ENCODE peak calls at places on chromosomes 4 and X, in eight cellular contexts. One of them, this sample, is unnamed.

GRCh38 chrX:15973299-15973698 is 118.7 kb upstream of the AP1S2 start:
- DNase-seq in uterus: no peak
- DNase-seq in LNCaP clone FGC: no peak
- DNase-seq in lower lobe of right lung: no peak
- DNase-seq in tibial artery: no peak
- DNase-seq in AG09309: no peak
- DNase-seq in stomach: no peak
- DNase-seq in fibroblast of villous mesenchyme: peak
- DNase-seq in this sample: peak

GRCh38 chr4:146981651-146982050 is 36.0 kb upstream of the TTC29 start:
- DNase-seq in stomach: no peak
- DNase-seq in AG09309: no peak
- DNase-seq in LNCaP clone FGC: no peak
- DNase-seq in lower lobe of right lung: no peak
- DNase-seq in tibial artery: no peak
- DNase-seq in uterus: no peak
- DNase-seq in fibroblast of villous mesenchyme: peak
- DNase-seq in this sample: peak

GRCh38 chrX:133362538-133362937 is 52.8 kb downstream of the GPC4 start:
- DNase-seq in AG09309: no peak
- DNase-seq in uterus: no peak
- DNase-seq in tibial artery: no peak
- DNase-seq in fibroblast of villous mesenchyme: no peak
- DNase-seq in stomach: no peak
- DNase-seq in lower lobe of right lung: no peak
- DNase-seq in LNCaP clone FGC: no peak
- DNase-seq in this sample: no peak

GRCh38 chrX:574355-574754 is 56.2 kb upstream of the SHOX start:
- DNase-seq in stomach: no peak
- DNase-seq in fibroblast of villous mesenchyme: no peak
- DNase-seq in tibial artery: no peak
- DNase-seq in AG09309: no peak
- DNase-seq in LNCaP clone FGC: no peak
- DNase-seq in lower lobe of right lung: no peak
- DNase-seq in uterus: no peak
- DNase-seq in this sample: no peak

GRCh38 chrX:259692-260355 is 21.4 kb upstream of the PLCXD1 start:
- DNase-seq in AG09309: no peak
- DNase-seq in LNCaP clone FGC: no peak
- DNase-seq in uterus: no peak
- DNase-seq in tibial artery: no peak
- DNase-seq in lower lobe of right lung: peak
- DNase-seq in stomach: peak
- DNase-seq in fibroblast of villous mesenchyme: no peak
- DNase-seq in this sample: no peak

GRCh38 chr4:154719087-154719486 is 24.7 kb upstream of the LRAT start:
- DNase-seq in uterus: no peak
- DNase-seq in fibroblast of villous mesenchyme: peak
- DNase-seq in AG09309: peak
- DNase-seq in tibial artery: no peak
- DNase-seq in lower lobe of right lung: no peak
- DNase-seq in LNCaP clone FGC: no peak
- DNase-seq in stomach: no peak
- DNase-seq in this sample: peak

GRCh38 chr4:17576932-17577659 is at the start of gene LAP3:
- DNase-seq in LNCaP clone FGC: peak
- DNase-seq in stomach: peak
- DNase-seq in lower lobe of right lung: peak
- DNase-seq in fibroblast of villous mesenchyme: peak
- DNase-seq in uterus: peak
- DNase-seq in tibial artery: peak
- DNase-seq in AG09309: peak
- DNase-seq in this sample: peak

GRCh38 chrX:151806967-151807540 is 72.5 kb downstream of the CNGA2 start:
- DNase-seq in AG09309: no peak
- DNase-seq in LNCaP clone FGC: no peak
- DNase-seq in fibroblast of villous mesenchyme: no peak
- DNase-seq in tibial artery: no peak
- DNase-seq in uterus: no peak
- DNase-seq in stomach: no peak
- DNase-seq in lower lobe of right lung: no peak
- DNase-seq in this sample: no peak

GRCh38 chr4:173857828-173858227 is 327.8 kb upstream of the HAND2 start:
- DNase-seq in uterus: no peak
- DNase-seq in AG09309: no peak
- DNase-seq in fibroblast of villous mesenchyme: no peak
- DNase-seq in LNCaP clone FGC: no peak
- DNase-seq in tibial artery: no peak
- DNase-seq in lower lobe of right lung: no peak
- DNase-seq in stomach: no peak
- DNase-seq in this sample: no peak

GRCh38 chrX:44225667-44226066 is 117.8 kb downstream of the EFHC2 start:
- DNase-seq in uterus: no peak
- DNase-seq in AG09309: no peak
- DNase-seq in fibroblast of villous mesenchyme: no peak
- DNase-seq in lower lobe of right lung: no peak
- DNase-seq in stomach: no peak
- DNase-seq in tibial artery: no peak
- DNase-seq in LNCaP clone FGC: peak
- DNase-seq in this sample: no peak

GRCh38 chrX:29948653-29949052 is 266.7 kb upstream of the MAGEB2 start:
- DNase-seq in AG09309: no peak
- DNase-seq in stomach: no peak
- DNase-seq in LNCaP clone FGC: no peak
- DNase-seq in tibial artery: no peak
- DNase-seq in lower lobe of right lung: no peak
- DNase-seq in fibroblast of villous mesenchyme: peak
- DNase-seq in uterus: no peak
- DNase-seq in this sample: peak

GRCh38 chr4:152524429-152524828 is 11.5 kb downstream of the FBXW7 start:
- DNase-seq in uterus: no peak
- DNase-seq in stomach: no peak
- DNase-seq in fibroblast of villous mesenchyme: no peak
- DNase-seq in lower lobe of right lung: no peak
- DNase-seq in LNCaP clone FGC: no peak
- DNase-seq in AG09309: no peak
- DNase-seq in tibial artery: no peak
- DNase-seq in this sample: no peak

GRCh38 chr4:67437974-67438713 is 107.2 kb downstream of the CENPC start:
- DNase-seq in stomach: no peak
- DNase-seq in fibroblast of villous mesenchyme: peak
- DNase-seq in AG09309: peak
- DNase-seq in lower lobe of right lung: no peak
- DNase-seq in LNCaP clone FGC: no peak
- DNase-seq in tibial artery: no peak
- DNase-seq in uterus: no peak
- DNase-seq in this sample: peak

GRCh38 chrX:16114640-16115039 is 8.7 kb upstream of the GRPR start:
- DNase-seq in stomach: no peak
- DNase-seq in LNCaP clone FGC: no peak
- DNase-seq in AG09309: peak
- DNase-seq in tibial artery: no peak
- DNase-seq in uterus: no peak
- DNase-seq in fibroblast of villous mesenchyme: peak
- DNase-seq in lower lobe of right lung: no peak
- DNase-seq in this sample: peak

DNA sequence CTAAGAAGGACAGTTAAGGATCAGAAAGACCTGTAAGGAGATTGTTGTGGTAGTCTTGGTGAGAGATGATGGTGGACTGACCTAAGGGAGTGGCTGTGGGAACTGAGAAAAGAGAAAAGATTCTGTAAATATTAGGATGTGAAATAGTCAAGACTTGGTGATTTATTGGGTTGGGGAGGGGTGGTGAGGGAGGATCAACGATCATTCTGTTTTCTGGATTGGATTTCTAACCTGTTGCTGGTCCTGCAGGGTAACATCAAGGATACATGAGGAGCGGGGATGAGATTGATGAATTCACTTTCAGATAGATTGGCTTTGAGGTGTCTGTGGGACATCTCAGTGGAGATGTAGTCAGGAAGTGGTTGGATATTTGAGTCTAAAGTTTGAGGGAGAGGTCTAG is 1.4 kb downstream of the PIN4 start:
- DNase-seq in LNCaP clone FGC: no peak
- DNase-seq in lower lobe of right lung: no peak
- DNase-seq in uterus: no peak
- DNase-seq in AG09309: no peak
- DNase-seq in stomach: no peak
- DNase-seq in fibroblast of villous mesenchyme: no peak
- DNase-seq in tibial artery: no peak
- DNase-seq in this sample: no peak
- H3K4me3 ChIP-seq in LNCaP clone FGC: peak
- H3K4me3 ChIP-seq in lower lobe of right lung: peak
- H3K4me3 ChIP-seq in uterus: no peak
- H3K4me3 ChIP-seq in AG09309: no peak
- H3K4me3 ChIP-seq in stomach: no peak
- H3K4me3 ChIP-seq in fibroblast of villous mesenchyme: no peak
- H3K4me3 ChIP-seq in tibial artery: peak
- H3K4me3 ChIP-seq in this sample: no peak

GRCh38 chrX:57929373-57929772 is 19.1 kb upstream of the ZXDA start:
- DNase-seq in AG09309: no peak
- DNase-seq in stomach: no peak
- DNase-seq in fibroblast of villous mesenchyme: no peak
- DNase-seq in tibial artery: no peak
- DNase-seq in uterus: no peak
- DNase-seq in lower lobe of right lung: no peak
- DNase-seq in LNCaP clone FGC: no peak
- DNase-seq in this sample: no peak
- TF ChIP-seq CTCF in AG09309: peak
- TF ChIP-seq CTCF in stomach: no peak
- TF ChIP-seq CTCF in fibroblast of villous mesenchyme: peak
- TF ChIP-seq CTCF in tibial artery: peak
- TF ChIP-seq CTCF in uterus: no peak
- TF ChIP-seq CTCF in lower lobe of right lung: peak
- TF ChIP-seq CTCF in LNCaP clone FGC: peak
- TF ChIP-seq CTCF in this sample: peak

GRCh38 chrX:78946178-78946896 is 1.1 kb downstream of the P2RY10 start:
- DNase-seq in AG09309: no peak
- DNase-seq in uterus: no peak
- DNase-seq in stomach: no peak
- DNase-seq in fibroblast of villous mesenchyme: no peak
- DNase-seq in LNCaP clone FGC: no peak
- DNase-seq in tibial artery: no peak
- DNase-seq in lower lobe of right lung: no peak
- DNase-seq in this sample: no peak
- H3K4me3 ChIP-seq in AG09309: no peak
- H3K4me3 ChIP-seq in uterus: no peak
- H3K4me3 ChIP-seq in stomach: no peak
- H3K4me3 ChIP-seq in fibroblast of villous mesenchyme: no peak
- H3K4me3 ChIP-seq in LNCaP clone FGC: no peak
- H3K4me3 ChIP-seq in tibial artery: no peak
- H3K4me3 ChIP-seq in lower lobe of right lung: peak
- H3K4me3 ChIP-seq in this sample: no peak

DNA sequence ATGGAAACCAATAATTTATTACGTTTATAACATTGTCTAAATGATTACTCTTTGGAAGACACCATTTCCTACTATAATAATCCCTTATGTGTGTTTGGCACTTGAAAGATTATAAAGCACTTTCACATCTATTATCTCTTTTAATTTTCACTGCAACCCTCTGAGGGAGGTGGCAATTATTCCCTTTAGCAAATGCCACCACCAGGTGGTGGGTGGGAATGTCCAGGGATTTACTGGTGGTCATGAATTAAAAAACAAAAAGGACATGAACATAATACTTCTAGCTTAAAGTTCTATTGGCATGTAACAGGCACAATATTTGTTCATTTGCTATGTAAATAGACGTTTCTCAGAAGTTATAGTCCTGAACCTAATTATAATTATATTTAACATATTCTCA is 1.2 kb upstream of the MGARP start:
- DNase-seq in uterus: no peak
- DNase-seq in LNCaP clone FGC: no peak
- DNase-seq in lower lobe of right lung: no peak
- DNase-seq in fibroblast of villous mesenchyme: no peak
- DNase-seq in tibial artery: no peak
- DNase-seq in AG09309: no peak
- DNase-seq in stomach: no peak
- DNase-seq in this sample: no peak
- TF ChIP-seq CTCF in uterus: no peak
- TF ChIP-seq CTCF in LNCaP clone FGC: peak
- TF ChIP-seq CTCF in lower lobe of right lung: no peak
- TF ChIP-seq CTCF in fibroblast of villous mesenchyme: no peak
- TF ChIP-seq CTCF in tibial artery: no peak
- TF ChIP-seq CTCF in AG09309: no peak
- TF ChIP-seq CTCF in stomach: peak
- TF ChIP-seq CTCF in this sample: peak

GRCh38 chrX:11336201-11336600 is 43.0 kb downstream of the AMELX start:
- DNase-seq in uterus: no peak
- DNase-seq in fibroblast of villous mesenchyme: no peak
- DNase-seq in stomach: no peak
- DNase-seq in tibial artery: no peak
- DNase-seq in lower lobe of right lung: no peak
- DNase-seq in LNCaP clone FGC: no peak
- DNase-seq in AG09309: no peak
- DNase-seq in this sample: no peak

GRCh38 chrX:11334165-11334564 is 41.0 kb downstream of the AMELX start:
- DNase-seq in AG09309: no peak
- DNase-seq in stomach: no peak
- DNase-seq in tibial artery: no peak
- DNase-seq in lower lobe of right lung: no peak
- DNase-seq in LNCaP clone FGC: no peak
- DNase-seq in fibroblast of villous mesenchyme: no peak
- DNase-seq in uterus: no peak
- DNase-seq in this sample: no peak

GRCh38 chrX:11331788-11332187 is 38.6 kb downstream of the AMELX start:
- DNase-seq in uterus: no peak
- DNase-seq in fibroblast of villous mesenchyme: no peak
- DNase-seq in AG09309: no peak
- DNase-seq in stomach: no peak
- DNase-seq in lower lobe of right lung: no peak
- DNase-seq in LNCaP clone FGC: no peak
- DNase-seq in tibial artery: no peak
- DNase-seq in this sample: no peak

GRCh38 chrX:11341274-11342256 is 48.4 kb downstream of the AMELX start:
- DNase-seq in AG09309: peak
- DNase-seq in fibroblast of villous mesenchyme: peak
- DNase-seq in lower lobe of right lung: peak
- DNase-seq in uterus: peak
- DNase-seq in stomach: peak
- DNase-seq in tibial artery: peak
- DNase-seq in LNCaP clone FGC: peak
- DNase-seq in this sample: peak

GRCh38 chrX:11337292-11338009 is 44.2 kb downstream of the AMELX start:
- DNase-seq in fibroblast of villous mesenchyme: no peak
- DNase-seq in tibial artery: no peak
- DNase-seq in uterus: no peak
- DNase-seq in LNCaP clone FGC: no peak
- DNase-seq in AG09309: no peak
- DNase-seq in lower lobe of right lung: no peak
- DNase-seq in stomach: no peak
- DNase-seq in this sample: no peak
- H3K4me3 ChIP-seq in fibroblast of villous mesenchyme: no peak
- H3K4me3 ChIP-seq in tibial artery: no peak
- H3K4me3 ChIP-seq in uterus: no peak
- H3K4me3 ChIP-seq in LNCaP clone FGC: no peak
- H3K4me3 ChIP-seq in AG09309: no peak
- H3K4me3 ChIP-seq in lower lobe of right lung: no peak
- H3K4me3 ChIP-seq in stomach: no peak
- H3K4me3 ChIP-seq in this sample: no peak

DNA sequence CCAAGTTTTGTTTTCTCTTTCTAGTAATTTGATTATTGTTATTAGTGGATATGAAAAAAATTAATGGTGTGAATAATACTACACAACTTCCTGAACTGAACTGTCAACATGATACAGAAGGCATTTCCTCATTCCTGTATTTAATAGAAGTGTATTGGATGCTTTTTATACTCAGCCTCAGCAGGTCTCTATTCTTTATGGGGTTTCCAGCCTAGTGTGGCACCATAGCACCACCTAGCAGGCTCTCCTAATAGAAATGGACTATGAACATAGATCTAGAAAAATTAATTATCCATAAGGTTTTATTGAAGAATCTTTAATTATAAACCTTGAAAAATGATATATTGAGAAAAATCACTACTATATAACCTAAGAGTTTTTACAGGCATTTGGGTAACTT is 52.4 kb downstream of the GLRB start:
- DNase-seq in lower lobe of right lung: no peak
- DNase-seq in AG09309: peak
- DNase-seq in fibroblast of villous mesenchyme: peak
- DNase-seq in stomach: no peak
- DNase-seq in tibial artery: no peak
- DNase-seq in uterus: no peak
- DNase-seq in LNCaP clone FGC: peak
- DNase-seq in this sample: peak
- TF ChIP-seq CTCF in lower lobe of right lung: no peak
- TF ChIP-seq CTCF in AG09309: peak
- TF ChIP-seq CTCF in fibroblast of villous mesenchyme: peak
- TF ChIP-seq CTCF in stomach: no peak
- TF ChIP-seq CTCF in tibial artery: peak
- TF ChIP-seq CTCF in uterus: no peak
- TF ChIP-seq CTCF in LNCaP clone FGC: peak
- TF ChIP-seq CTCF in this sample: peak

This sample was measured in astrocyte of the spinal cord.